ENCODE peak calls at places on chromosomes 13 and 19, in five cellular contexts. One of them, this sample, is unnamed. For H3K27me3, the result is how much of the 10 kb centered on the place peaks cover.

GRCh38 chr13:99981115-99982020 is at the start of gene ZIC2:
- DNase-seq in heart left ventricle: no peak
- DNase-seq in HepG2: no peak
- DNase-seq in thoracic aorta: no peak
- DNase-seq in mesendoderm: peak
- DNase-seq in this sample: no peak

GRCh38 chr13:24035411-24035810 is 125.1 kb upstream of the SPATA13 start:
- DNase-seq in mesendoderm: no peak
- DNase-seq in heart left ventricle: no peak
- DNase-seq in HepG2: no peak
- DNase-seq in thoracic aorta: no peak
- DNase-seq in this sample: no peak

GRCh38 chr19:45492627-45493470 is 4.0 kb downstream of the RTN2 start:
- DNase-seq in heart left ventricle: peak
- DNase-seq in HepG2: peak
- DNase-seq in thoracic aorta: no peak
- DNase-seq in mesendoderm: peak
- DNase-seq in this sample: peak

GRCh38 chr19:41641879-41642485 is 15.1 kb upstream of the CEACAM4 start:
- DNase-seq in mesendoderm: peak
- DNase-seq in HepG2: peak
- DNase-seq in heart left ventricle: peak
- DNase-seq in thoracic aorta: no peak
- DNase-seq in this sample: no peak

GRCh38 chr19:12111176-12111575 is 29.0 kb downstream of the ZNF20 start:
- DNase-seq in HepG2: no peak
- DNase-seq in thoracic aorta: no peak
- DNase-seq in mesendoderm: no peak
- DNase-seq in heart left ventricle: no peak
- DNase-seq in this sample: no peak

GRCh38 chr19:33493401-33494275 is 28.0 kb downstream of the PEPD start:
- DNase-seq in mesendoderm: no peak
- DNase-seq in thoracic aorta: no peak
- DNase-seq in heart left ventricle: no peak
- DNase-seq in HepG2: no peak
- DNase-seq in this sample: no peak

GRCh38 chr13:47459512-47459911 is 541.6 kb downstream of the SUCLA2 start:
- DNase-seq in mesendoderm: peak
- DNase-seq in HepG2: no peak
- DNase-seq in heart left ventricle: no peak
- DNase-seq in thoracic aorta: no peak
- DNase-seq in this sample: no peak

GRCh38 chr19:2458054-2458453 is 1.3 kb upstream of the LMNB2 start:
- DNase-seq in thoracic aorta: no peak
- DNase-seq in mesendoderm: no peak
- DNase-seq in heart left ventricle: no peak
- DNase-seq in HepG2: peak
- DNase-seq in this sample: no peak

GRCh38 chr13:113066142-113066455 is 39.5 kb upstream of the F7 start:
- DNase-seq in heart left ventricle: no peak
- DNase-seq in mesendoderm: no peak
- DNase-seq in HepG2: no peak
- DNase-seq in thoracic aorta: no peak
- DNase-seq in this sample: no peak

DNA sequence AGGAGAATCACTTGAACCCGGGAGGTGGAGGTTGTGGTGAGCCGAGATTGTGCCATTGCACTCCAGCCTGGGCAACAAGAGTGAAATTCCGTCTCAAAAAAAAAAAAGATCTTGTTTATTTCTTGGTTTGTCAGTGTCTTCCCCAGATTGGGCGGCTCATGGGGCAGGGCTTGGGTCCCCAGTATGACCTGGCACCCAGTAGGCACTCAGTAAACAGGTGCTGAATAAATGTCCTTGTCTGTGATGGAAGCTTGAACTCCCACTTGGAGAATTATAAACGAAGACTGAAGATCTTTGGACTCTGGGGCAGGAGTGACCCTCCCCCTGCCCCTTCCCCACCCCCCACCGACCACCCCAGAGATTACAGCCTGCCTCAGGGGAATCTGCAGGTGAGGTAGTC is 9.9 kb upstream of the FUT5 start:
- DNase-seq in mesendoderm: no peak
- DNase-seq in thoracic aorta: no peak
- DNase-seq in heart left ventricle: no peak
- DNase-seq in HepG2: no peak
- DNase-seq in this sample: no peak
- H3K27ac ChIP-seq in mesendoderm: no peak
- H3K27ac ChIP-seq in thoracic aorta: no peak
- H3K27ac ChIP-seq in heart left ventricle: peak
- H3K27ac ChIP-seq in HepG2: peak
- H3K27ac ChIP-seq in this sample: no peak

GRCh38 chr19:13585512-13585911 is 79.2 kb upstream of the CACNA1A start:
- DNase-seq in HepG2: no peak
- DNase-seq in mesendoderm: no peak
- DNase-seq in thoracic aorta: no peak
- DNase-seq in heart left ventricle: no peak
- DNase-seq in this sample: no peak
- H3K27me3 ChIP-seq in HepG2: under half
- H3K27me3 ChIP-seq in mesendoderm: under half
- H3K27me3 ChIP-seq in thoracic aorta: under half
- H3K27me3 ChIP-seq in heart left ventricle: under half
- H3K27me3 ChIP-seq in this sample: under half

GRCh38 chr19:39031368-39032163 is 783 bp downstream of the FBXO27 start:
- DNase-seq in HepG2: no peak
- DNase-seq in thoracic aorta: peak
- DNase-seq in heart left ventricle: peak
- DNase-seq in mesendoderm: peak
- DNase-seq in this sample: peak
- H3K27ac ChIP-seq in HepG2: peak
- H3K27ac ChIP-seq in thoracic aorta: peak
- H3K27ac ChIP-seq in heart left ventricle: peak
- H3K27ac ChIP-seq in mesendoderm: peak
- H3K27ac ChIP-seq in this sample: peak

GRCh38 chr13:20358022-20358421 is 125.9 kb upstream of the GJB6 start:
- DNase-seq in thoracic aorta: no peak
- DNase-seq in mesendoderm: no peak
- DNase-seq in HepG2: no peak
- DNase-seq in heart left ventricle: no peak
- DNase-seq in this sample: no peak

GRCh38 chr13:20360041-20360491 is 127.9 kb upstream of the GJB6 start:
- DNase-seq in thoracic aorta: no peak
- DNase-seq in heart left ventricle: no peak
- DNase-seq in HepG2: no peak
- DNase-seq in mesendoderm: no peak
- DNase-seq in this sample: no peak

GRCh38 chr13:20356437-20356836 is 124.3 kb upstream of the GJB6 start:
- DNase-seq in heart left ventricle: no peak
- DNase-seq in mesendoderm: no peak
- DNase-seq in thoracic aorta: no peak
- DNase-seq in HepG2: no peak
- DNase-seq in this sample: no peak

GRCh38 chr13:20360835-20361412 is 128.8 kb upstream of the GJB6 start:
- DNase-seq in thoracic aorta: no peak
- DNase-seq in mesendoderm: no peak
- DNase-seq in heart left ventricle: no peak
- DNase-seq in HepG2: no peak
- DNase-seq in this sample: no peak

GRCh38 chr13:20359335-20359734 is 127.2 kb upstream of the GJB6 start:
- DNase-seq in heart left ventricle: no peak
- DNase-seq in HepG2: peak
- DNase-seq in thoracic aorta: no peak
- DNase-seq in mesendoderm: no peak
- DNase-seq in this sample: no peak
- H3K27me3 ChIP-seq in heart left ventricle: under half
- H3K27me3 ChIP-seq in HepG2: under half
- H3K27me3 ChIP-seq in thoracic aorta: under half
- H3K27me3 ChIP-seq in mesendoderm: under half
- H3K27me3 ChIP-seq in this sample: under half

DNA sequence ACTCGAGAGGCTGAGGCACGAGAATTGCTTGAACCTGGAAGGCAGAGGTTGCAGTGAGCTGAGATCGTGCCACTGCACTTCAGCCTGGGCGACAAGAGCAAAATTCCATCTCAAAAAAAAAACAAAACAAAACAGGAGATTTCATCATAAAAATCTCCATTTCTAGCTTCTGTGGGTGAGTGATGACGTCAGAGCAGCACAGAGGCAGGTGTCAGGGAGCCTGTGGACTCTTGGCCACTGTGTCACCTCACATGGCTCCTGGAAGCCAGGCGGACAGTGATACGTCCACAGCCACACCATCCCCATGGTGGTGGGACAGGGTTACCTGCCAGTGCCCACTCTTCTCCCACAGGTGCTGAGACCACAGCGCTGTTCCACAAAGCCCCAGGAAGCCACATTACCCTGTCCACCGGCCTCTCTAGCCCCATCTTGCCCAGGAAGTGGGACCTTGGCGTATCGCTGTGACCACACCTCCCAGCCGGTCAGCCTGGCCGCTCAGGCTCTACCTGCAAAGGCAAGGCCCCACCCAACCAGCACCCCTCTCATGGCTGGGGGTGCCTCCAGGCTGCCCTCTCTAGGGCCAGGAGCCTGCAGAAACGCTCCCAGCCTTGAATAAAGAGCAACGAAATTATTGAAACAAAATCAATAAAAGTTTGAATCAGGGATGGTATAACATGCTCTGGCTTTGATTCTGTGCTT is 2.5 kb upstream of the FXYD3 start:
- DNase-seq in mesendoderm: no peak
- DNase-seq in thoracic aorta: no peak
- DNase-seq in heart left ventricle: no peak
- DNase-seq in HepG2: peak
- DNase-seq in this sample: no peak
- H3K27ac ChIP-seq in mesendoderm: no peak
- H3K27ac ChIP-seq in thoracic aorta: no peak
- H3K27ac ChIP-seq in heart left ventricle: no peak
- H3K27ac ChIP-seq in HepG2: no peak
- H3K27ac ChIP-seq in this sample: no peak

GRCh38 chr19:1063030-1063908 is 3.7 kb upstream of the ARHGAP45 start:
- DNase-seq in heart left ventricle: no peak
- DNase-seq in mesendoderm: peak
- DNase-seq in HepG2: no peak
- DNase-seq in thoracic aorta: no peak
- DNase-seq in this sample: no peak

GRCh38 chr19:1066251-1066747 is 668 bp upstream of the ARHGAP45 start:
- DNase-seq in mesendoderm: peak
- DNase-seq in thoracic aorta: no peak
- DNase-seq in heart left ventricle: no peak
- DNase-seq in HepG2: peak
- DNase-seq in this sample: no peak

GRCh38 chr19:1063909-1064660 is 2.9 kb upstream of the ARHGAP45 start:
- DNase-seq in HepG2: no peak
- DNase-seq in heart left ventricle: no peak
- DNase-seq in mesendoderm: peak
- DNase-seq in thoracic aorta: no peak
- DNase-seq in this sample: no peak

GRCh38 chr19:1065606-1066109 is 1.3 kb upstream of the ARHGAP45 start:
- DNase-seq in HepG2: no peak
- DNase-seq in mesendoderm: peak
- DNase-seq in heart left ventricle: no peak
- DNase-seq in thoracic aorta: no peak
- DNase-seq in this sample: no peak

DNA sequence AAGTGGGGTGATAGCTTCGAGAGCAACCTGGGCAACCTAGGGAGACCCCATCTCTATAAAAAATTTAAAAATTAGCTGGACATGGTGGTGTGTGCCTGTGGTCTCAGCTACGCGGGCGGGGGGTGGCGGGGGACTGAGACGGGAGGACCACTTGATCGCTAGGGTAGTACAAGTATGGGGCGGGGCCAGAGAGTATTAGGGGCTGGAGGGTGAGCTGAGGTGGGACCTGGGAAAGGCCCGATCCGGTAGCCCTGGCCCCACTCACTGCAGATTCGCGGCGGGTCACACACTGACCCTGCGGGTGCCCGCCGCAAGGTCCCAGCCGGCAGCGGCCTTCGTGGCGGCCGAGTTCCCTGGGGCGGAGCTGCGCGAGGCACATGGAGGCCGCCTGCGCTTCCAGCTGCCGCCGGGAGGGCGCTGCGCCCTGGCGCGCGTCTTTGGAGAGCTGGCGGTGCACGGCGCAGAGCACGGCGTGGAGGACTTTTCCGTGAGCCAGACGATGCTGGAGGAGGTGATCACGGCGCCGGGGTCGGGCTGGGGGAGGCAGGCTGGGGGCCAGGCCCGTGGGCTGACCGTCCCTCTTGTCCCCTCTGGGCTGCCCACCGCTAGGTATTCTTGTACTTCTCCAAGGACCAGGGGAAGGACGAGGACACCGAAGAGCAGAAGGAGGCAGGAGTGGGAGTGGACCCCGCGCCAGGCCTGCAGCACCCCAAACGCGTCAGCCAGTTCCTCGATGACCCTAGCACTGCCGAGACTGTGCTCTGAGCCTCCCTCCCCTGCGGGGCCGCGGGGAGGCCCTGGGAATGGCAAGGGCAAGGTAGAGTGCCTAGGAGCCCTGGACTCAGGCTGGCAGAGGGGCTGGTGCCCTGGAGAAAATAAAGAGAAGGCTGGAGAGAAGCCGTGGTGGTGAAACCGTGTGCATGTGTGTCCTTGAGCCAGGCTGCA is 2.0 kb upstream of the ARHGAP45 start:
- DNase-seq in thoracic aorta: no peak
- DNase-seq in HepG2: no peak
- DNase-seq in heart left ventricle: no peak
- DNase-seq in mesendoderm: peak
- DNase-seq in this sample: peak
- H3K27me3 ChIP-seq in thoracic aorta: under half
- H3K27me3 ChIP-seq in HepG2: under half
- H3K27me3 ChIP-seq in heart left ventricle: under half
- H3K27me3 ChIP-seq in mesendoderm: under half
- H3K27me3 ChIP-seq in this sample: under half